ENCODE peak calls at places on chromosomes 1 and 21, in eight cellular contexts. One of them, this sample, is unnamed.

GRCh38 chr1:151282883-151283725 is 1.0 kb downstream of the ZNF687 start:
- DNase-seq in brain microvascular endothelial cell: no peak
- DNase-seq in GM12864: no peak
- DNase-seq in BE2C: peak; percentile 27
- DNase-seq in ovary: peak; percentile 47
- DNase-seq in CD8-positive, alpha-beta T cell: peak; percentile 41
- DNase-seq in endothelial cell of umbilical vein: peak; percentile 15
- DNase-seq in uterus: peak; percentile 49
- DNase-seq in this sample: no peak

GRCh38 chr1:116680752-116681151 is 13.2 kb upstream of the IGSF3 start:
- DNase-seq in brain microvascular endothelial cell: no peak
- DNase-seq in GM12864: no peak
- DNase-seq in BE2C: no peak
- DNase-seq in ovary: no peak
- DNase-seq in CD8-positive, alpha-beta T cell: no peak
- DNase-seq in endothelial cell of umbilical vein: no peak
- DNase-seq in uterus: no peak
- DNase-seq in this sample: no peak

GRCh38 chr1:25658791-25659431 is 42.3 kb downstream of the MAN1C1 start:
- DNase-seq in brain microvascular endothelial cell: no peak
- DNase-seq in GM12864: no peak
- DNase-seq in BE2C: peak; percentile 55
- DNase-seq in ovary: peak; percentile 77
- DNase-seq in CD8-positive, alpha-beta T cell: no peak
- DNase-seq in endothelial cell of umbilical vein: no peak
- DNase-seq in uterus: peak; percentile 88
- DNase-seq in this sample: no peak

GRCh38 chr1:64093941-64094340 is 109.5 kb upstream of the UBE2U start:
- DNase-seq in brain microvascular endothelial cell: no peak
- DNase-seq in GM12864: no peak
- DNase-seq in BE2C: no peak
- DNase-seq in ovary: no peak
- DNase-seq in CD8-positive, alpha-beta T cell: no peak
- DNase-seq in endothelial cell of umbilical vein: no peak
- DNase-seq in uterus: no peak
- DNase-seq in this sample: peak; percentile 50

GRCh38 chr1:97867127-97867526 is 53.7 kb downstream of the DPYD start:
- DNase-seq in brain microvascular endothelial cell: no peak
- DNase-seq in GM12864: no peak
- DNase-seq in BE2C: no peak
- DNase-seq in ovary: no peak
- DNase-seq in CD8-positive, alpha-beta T cell: no peak
- DNase-seq in endothelial cell of umbilical vein: no peak
- DNase-seq in uterus: no peak
- DNase-seq in this sample: no peak

GRCh38 chr1:30522031-30523004 is 201.1 kb downstream of the MATN1 start:
- DNase-seq in brain microvascular endothelial cell: no peak
- DNase-seq in GM12864: no peak
- DNase-seq in BE2C: no peak
- DNase-seq in ovary: peak; percentile 29
- DNase-seq in CD8-positive, alpha-beta T cell: no peak
- DNase-seq in endothelial cell of umbilical vein: no peak
- DNase-seq in uterus: peak; percentile 80
- DNase-seq in this sample: no peak

GRCh38 chr21:42040411-42041180 is 30.4 kb upstream of the ZBTB21 start:
- DNase-seq in brain microvascular endothelial cell: peak; percentile 99
- DNase-seq in GM12864: no peak
- DNase-seq in BE2C: no peak
- DNase-seq in ovary: peak; percentile 56
- DNase-seq in CD8-positive, alpha-beta T cell: no peak
- DNase-seq in endothelial cell of umbilical vein: peak; percentile 22
- DNase-seq in uterus: peak; percentile 58
- DNase-seq in this sample: peak; percentile 99

GRCh38 chr1:20500716-20501115 is 7.2 kb downstream of the MUL1 start:
- DNase-seq in brain microvascular endothelial cell: no peak
- DNase-seq in GM12864: no peak
- DNase-seq in BE2C: no peak
- DNase-seq in ovary: no peak
- DNase-seq in CD8-positive, alpha-beta T cell: no peak
- DNase-seq in endothelial cell of umbilical vein: no peak
- DNase-seq in uterus: no peak
- DNase-seq in this sample: no peak

GRCh38 chr1:61175976-61176375 is 93.6 kb downstream of the NFIA start:
- DNase-seq in brain microvascular endothelial cell: no peak
- DNase-seq in GM12864: no peak
- DNase-seq in BE2C: peak; percentile 31
- DNase-seq in ovary: no peak
- DNase-seq in CD8-positive, alpha-beta T cell: no peak
- DNase-seq in endothelial cell of umbilical vein: no peak
- DNase-seq in uterus: no peak
- DNase-seq in this sample: no peak

DNA sequence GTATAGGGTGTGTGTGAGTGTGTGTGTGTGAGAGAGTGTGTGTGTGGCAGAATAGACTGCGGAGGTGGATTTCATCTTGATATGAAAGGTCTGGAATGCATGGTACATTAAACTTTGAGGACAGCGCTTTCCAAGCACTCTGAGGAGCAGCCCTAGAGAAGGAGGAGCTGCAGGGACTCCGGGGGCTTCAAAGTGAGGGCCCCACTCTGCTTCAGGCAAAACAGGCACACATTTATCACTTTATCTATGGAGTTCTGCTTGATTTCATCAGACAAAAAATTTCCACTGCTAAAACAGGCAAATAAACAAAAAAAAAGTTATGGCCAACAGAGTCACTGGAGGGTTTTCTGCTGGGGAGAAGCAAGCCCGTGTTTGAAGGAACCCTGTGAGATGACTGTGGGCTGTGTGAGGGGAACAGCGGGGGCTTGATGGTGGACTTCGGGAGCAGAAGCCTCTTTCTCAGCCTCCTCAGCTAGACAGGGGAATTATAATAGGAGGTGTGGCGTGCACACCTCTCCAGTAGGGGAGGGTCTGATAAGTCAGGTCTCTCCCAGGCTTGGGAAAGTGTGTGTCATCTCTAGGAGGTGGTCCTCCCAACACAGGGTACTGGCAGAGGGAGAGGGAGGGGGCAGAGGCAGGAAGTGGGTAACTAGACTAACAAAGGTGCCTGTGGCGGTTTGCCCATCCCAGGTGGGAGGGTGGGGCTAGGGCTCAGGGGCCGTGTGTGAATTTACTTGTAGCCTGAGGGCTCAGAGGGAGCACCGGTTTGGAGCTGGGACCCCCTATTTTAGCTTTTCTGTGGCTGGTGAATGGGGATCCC is 18.3 kb upstream of the HDAC1 start:
- DNase-seq in brain microvascular endothelial cell: no peak
- DNase-seq in GM12864: no peak
- DNase-seq in BE2C: no peak
- DNase-seq in ovary: no peak
- DNase-seq in CD8-positive, alpha-beta T cell: peak; percentile 96
- DNase-seq in endothelial cell of umbilical vein: no peak
- DNase-seq in uterus: no peak
- DNase-seq in this sample: no peak
- TF ChIP-seq CTCF in brain microvascular endothelial cell: no peak
- TF ChIP-seq CTCF in GM12864: no peak
- TF ChIP-seq CTCF in BE2C: no peak
- TF ChIP-seq CTCF in ovary: no peak
- TF ChIP-seq CTCF in CD8-positive, alpha-beta T cell: no peak
- TF ChIP-seq CTCF in endothelial cell of umbilical vein: no peak
- TF ChIP-seq CTCF in uterus: no peak
- TF ChIP-seq CTCF in this sample: no peak

GRCh38 chr1:182616130-182617074 is 12.2 kb upstream of the RGS16 start:
- DNase-seq in brain microvascular endothelial cell: peak; percentile 45
- DNase-seq in GM12864: peak; percentile 79
- DNase-seq in BE2C: peak; percentile 85
- DNase-seq in ovary: peak; percentile 77
- DNase-seq in CD8-positive, alpha-beta T cell: peak; percentile 95
- DNase-seq in endothelial cell of umbilical vein: peak; percentile 17
- DNase-seq in uterus: peak; percentile 67
- DNase-seq in this sample: peak; percentile 95
- H3K4me3 ChIP-seq in brain microvascular endothelial cell: no peak overlapping the region
- H3K4me3 ChIP-seq in GM12864: no peak overlapping the region
- H3K4me3 ChIP-seq in BE2C: peak overlapping the region; percentile 69
- H3K4me3 ChIP-seq in ovary: peak overlapping the region; percentile 14
- H3K4me3 ChIP-seq in CD8-positive, alpha-beta T cell: peak overlapping the region; percentile 38
- H3K4me3 ChIP-seq in endothelial cell of umbilical vein: no peak overlapping the region
- H3K4me3 ChIP-seq in uterus: no peak overlapping the region
- H3K4me3 ChIP-seq in this sample: no peak overlapping the region

DNA sequence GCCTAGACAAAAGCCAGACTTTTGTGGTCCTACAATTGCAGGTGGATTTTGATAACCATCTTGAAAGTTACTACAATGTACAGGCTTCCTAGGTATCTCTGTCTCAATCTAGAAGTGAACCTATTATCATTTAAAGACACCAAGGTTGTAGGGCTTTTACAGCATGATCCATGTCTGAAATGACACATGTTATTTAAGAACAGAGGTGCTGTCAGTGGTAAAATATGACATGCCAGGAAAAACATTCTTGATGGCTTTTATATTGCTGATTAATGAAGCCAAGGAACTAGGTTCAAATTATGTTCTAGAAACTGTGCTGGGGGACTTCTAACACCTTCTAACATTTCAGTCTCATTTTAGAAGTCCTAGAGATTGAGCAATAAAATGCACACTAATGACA is 253.1 kb downstream of the SDCCAG8 start:
- DNase-seq in brain microvascular endothelial cell: no peak
- DNase-seq in GM12864: no peak
- DNase-seq in BE2C: no peak
- DNase-seq in ovary: no peak
- DNase-seq in CD8-positive, alpha-beta T cell: no peak
- DNase-seq in endothelial cell of umbilical vein: no peak
- DNase-seq in uterus: no peak
- DNase-seq in this sample: no peak
- TF ChIP-seq CTCF in brain microvascular endothelial cell: no peak
- TF ChIP-seq CTCF in GM12864: no peak
- TF ChIP-seq CTCF in BE2C: no peak
- TF ChIP-seq CTCF in ovary: no peak
- TF ChIP-seq CTCF in CD8-positive, alpha-beta T cell: no peak
- TF ChIP-seq CTCF in endothelial cell of umbilical vein: no peak
- TF ChIP-seq CTCF in uterus: no peak
- TF ChIP-seq CTCF in this sample: no peak

GRCh38 chr1:160521554-160521953 is 1.5 kb downstream of the SLAMF6 start:
- DNase-seq in brain microvascular endothelial cell: no peak
- DNase-seq in GM12864: no peak
- DNase-seq in BE2C: no peak
- DNase-seq in ovary: no peak
- DNase-seq in CD8-positive, alpha-beta T cell: no peak
- DNase-seq in endothelial cell of umbilical vein: no peak
- DNase-seq in uterus: no peak
- DNase-seq in this sample: no peak

GRCh38 chr1:160520999-160521398 is 2.1 kb downstream of the SLAMF6 start:
- DNase-seq in brain microvascular endothelial cell: no peak
- DNase-seq in GM12864: no peak
- DNase-seq in BE2C: no peak
- DNase-seq in ovary: no peak
- DNase-seq in CD8-positive, alpha-beta T cell: no peak
- DNase-seq in endothelial cell of umbilical vein: no peak
- DNase-seq in uterus: no peak
- DNase-seq in this sample: no peak

GRCh38 chr1:160520582-160520981 is 2.5 kb downstream of the SLAMF6 start:
- DNase-seq in brain microvascular endothelial cell: no peak
- DNase-seq in GM12864: no peak
- DNase-seq in BE2C: no peak
- DNase-seq in ovary: no peak
- DNase-seq in CD8-positive, alpha-beta T cell: no peak
- DNase-seq in endothelial cell of umbilical vein: no peak
- DNase-seq in uterus: no peak
- DNase-seq in this sample: no peak

GRCh38 chr1:160522136-160522535 is 919 bp downstream of the SLAMF6 start:
- DNase-seq in brain microvascular endothelial cell: no peak
- DNase-seq in GM12864: no peak
- DNase-seq in BE2C: no peak
- DNase-seq in ovary: no peak
- DNase-seq in CD8-positive, alpha-beta T cell: no peak
- DNase-seq in endothelial cell of umbilical vein: no peak
- DNase-seq in uterus: no peak
- DNase-seq in this sample: no peak

DNA sequence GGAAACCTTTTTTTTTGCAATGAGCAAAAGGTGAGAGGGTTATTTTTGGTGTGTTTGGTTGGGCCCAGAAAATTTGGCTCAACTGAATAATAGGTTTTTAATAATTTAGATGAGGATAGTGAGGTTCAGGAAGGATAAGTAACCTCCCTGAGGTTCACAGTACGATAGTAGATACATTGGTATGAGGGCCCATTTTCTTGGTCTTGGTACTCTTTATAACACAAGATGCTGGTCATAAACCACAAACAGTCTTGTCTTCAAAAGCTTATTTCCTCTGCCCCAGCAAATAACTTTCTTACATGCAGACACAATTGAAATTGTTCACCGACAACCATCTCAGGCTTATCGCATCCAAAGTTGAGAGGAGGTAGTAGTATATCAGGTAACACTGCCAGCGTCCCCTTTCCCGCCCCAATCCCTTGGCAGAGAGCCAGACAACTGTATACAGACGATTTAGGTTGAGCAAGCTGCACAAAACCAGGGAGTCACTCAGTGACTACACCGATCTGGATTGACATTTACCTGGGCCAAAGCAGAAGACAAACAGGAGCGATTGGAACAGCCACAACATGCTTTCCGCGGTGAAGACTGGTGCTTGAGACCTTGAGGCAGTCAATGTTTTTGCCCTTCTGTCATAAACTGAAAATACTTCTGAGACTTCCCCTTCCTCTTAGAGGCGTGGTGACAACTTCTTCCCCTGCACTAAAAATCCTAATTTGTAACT is at the start of gene SLAMF6:
- DNase-seq in brain microvascular endothelial cell: no peak
- DNase-seq in GM12864: no peak
- DNase-seq in BE2C: no peak
- DNase-seq in ovary: no peak
- DNase-seq in CD8-positive, alpha-beta T cell: peak; percentile 43
- DNase-seq in endothelial cell of umbilical vein: no peak
- DNase-seq in uterus: no peak
- DNase-seq in this sample: no peak
- H3K4me3 ChIP-seq in brain microvascular endothelial cell: no peak within 1 kb of the TSS
- H3K4me3 ChIP-seq in GM12864: peak within 1 kb of the TSS; percentile 83
- H3K4me3 ChIP-seq in BE2C: no peak within 1 kb of the TSS
- H3K4me3 ChIP-seq in ovary: no peak within 1 kb of the TSS
- H3K4me3 ChIP-seq in CD8-positive, alpha-beta T cell: peak within 1 kb of the TSS; percentile 81
- H3K4me3 ChIP-seq in endothelial cell of umbilical vein: no peak within 1 kb of the TSS
- H3K4me3 ChIP-seq in uterus: no peak within 1 kb of the TSS
- H3K4me3 ChIP-seq in this sample: no peak within 1 kb of the TSS

DNA sequence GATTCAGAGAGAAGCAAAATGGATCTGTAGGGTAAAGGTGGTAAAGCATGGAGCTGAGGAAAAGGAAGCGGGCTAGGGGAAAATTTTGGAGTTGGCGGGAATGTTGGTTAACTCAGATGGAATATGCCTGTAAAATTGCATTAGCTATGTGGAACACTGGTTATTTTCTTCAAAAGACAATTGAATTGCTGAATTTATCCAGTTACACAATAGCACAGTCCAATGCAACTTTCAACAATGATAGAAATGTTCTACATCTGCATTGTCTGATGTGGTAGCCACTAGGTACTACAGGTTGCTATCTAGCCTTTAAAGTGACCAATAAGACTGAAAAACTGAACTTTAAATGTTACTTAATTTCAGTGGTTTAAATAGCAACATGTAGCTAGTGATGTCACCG is 315.2 kb downstream of the ASTN1 start:
- DNase-seq in brain microvascular endothelial cell: no peak
- DNase-seq in GM12864: no peak
- DNase-seq in BE2C: no peak
- DNase-seq in ovary: no peak
- DNase-seq in CD8-positive, alpha-beta T cell: no peak
- DNase-seq in endothelial cell of umbilical vein: no peak
- DNase-seq in uterus: no peak
- DNase-seq in this sample: no peak
- TF ChIP-seq CTCF in brain microvascular endothelial cell: no peak
- TF ChIP-seq CTCF in GM12864: no peak
- TF ChIP-seq CTCF in BE2C: no peak
- TF ChIP-seq CTCF in ovary: no peak
- TF ChIP-seq CTCF in CD8-positive, alpha-beta T cell: no peak
- TF ChIP-seq CTCF in endothelial cell of umbilical vein: no peak
- TF ChIP-seq CTCF in uterus: no peak
- TF ChIP-seq CTCF in this sample: no peak